ENCODE peak calls at places on chromosomes 2 and 18, in seven cellular contexts. U is iris pigment epithelial cell; C is naive thymus-derived CD8-positive, alpha-beta T cell; M is EH; R is Panc1; H is heart left ventricle; E is left ventricle myocardium inferior. S is an unnamed sample.

GRCh38 chr18:3283908-3284307 is 22.0 kb downstream of the MYL12B start:
- DNase-seq in C (no peak), R (no peak), M (no peak), U (no peak), H (no peak), E (no peak), S (no peak)

GRCh38 chr2:128427356-128427755 is 108.7 kb upstream of the HS6ST1 start:
- DNase-seq in H (no peak), R (no peak), M (no peak), U (no peak), C (no peak), E (no peak), S (peak; percentile 28)

GRCh38 chr2:37456479-37456878 is 112.0 kb downstream of the QPCT start:
- DNase-seq in E (no peak), H (no peak), M (peak; percentile 34), R (no peak), C (peak; percentile 5), U (no peak), S (no peak)

GRCh38 chr2:141728886-141729285 is 401.9 kb downstream of the LRP1B start:
- DNase-seq in C (no peak), E (no peak), M (no peak), U (no peak), R (no peak), H (no peak), S (no peak)

GRCh38 chr2:96404446-96405373 is 69.1 kb downstream of the NCAPH start:
- DNase-seq in H (peak; percentile 67), R (no peak), U (no peak), M (no peak), E (peak; percentile 36), C (no peak), S (no peak)

GRCh38 chr18:76351961-76352581 is 143.0 kb downstream of the ZNF516 start:
- DNase-seq in E (peak; percentile 43), C (no peak), U (peak; percentile 83), M (peak; percentile 93), R (no peak), H (no peak), S (no peak)

GRCh38 chr18:11114653-11115052 is 34.7 kb downstream of the PIEZO2 start:
- DNase-seq in M (peak; percentile 45), C (no peak), R (no peak), U (peak; percentile 75), E (no peak), H (no peak), S (no peak)

GRCh38 chr2:647003-647560 is 30.1 kb downstream of the TMEM18 start:
- DNase-seq in C (no peak), H (no peak), R (no peak), E (no peak), M (no peak), U (no peak), S (no peak)

GRCh38 chr2:235026137-235026536 is 74.3 kb downstream of the SH3BP4 start:
- DNase-seq in R (peak; percentile 65), M (peak; percentile 86), C (no peak), H (no peak), U (peak; percentile 92), E (no peak), S (peak; percentile 1)